ENCODE peak calls at places on chromosome 15, in five cellular contexts. X is fibroblast of pulmonary artery, F is cardiac fibroblast, R is GM20000, T is upper lobe of left lung. Z is an unnamed sample.

GRCh38 chr15:28887344-28888174 is 1.8 kb downstream of the APBA2 start:
- DNase-seq in X (no peak), F (no peak), R (no peak), T (no peak), Z (no peak)

GRCh38 chr15:45855210-45855906 is 220.5 kb downstream of the SQOR start:
- DNase-seq in X (no peak), F (no peak), R (no peak), T (peak; percentile 45), Z (no peak)

GRCh38 chr15:99692825-99693224 is 40.4 kb downstream of the LYSMD4 start:
- DNase-seq in X (no peak), F (no peak), R (no peak), T (no peak), Z (no peak)

GRCh38 chr15:65184305-65184943 is 718 bp downstream of the CLPX start:
- DNase-seq in X (peak; percentile 58), F (peak; percentile 54), R (peak; percentile 57), T (peak; percentile 78), Z (peak; percentile 47)

GRCh38 chr15:96122077-96123027 is 208.1 kb upstream of the NR2F2 start:
- DNase-seq in X (no peak), F (no peak), R (no peak), T (no peak), Z (no peak)

GRCh38 chr15:75346796-75347221 is at the start of gene NEIL1:
- DNase-seq in X (no peak), F (peak; percentile 14), R (no peak), T (peak; percentile 34), Z (no peak)

GRCh38 chr15:44593042-44593736 is 56.2 kb downstream of the EIF3J start:
- DNase-seq in X (peak; percentile 44), F (peak; percentile 31), R (no peak), T (no peak), Z (no peak)

GRCh38 chr15:98126326-98127090 is 166.0 kb downstream of the ARRDC4 start:
- DNase-seq in X (no peak), F (no peak), R (no peak), T (no peak), Z (no peak)

GRCh38 chr15:97346221-97346620 is 614.3 kb upstream of the ARRDC4 start:
- DNase-seq in X (no peak), F (no peak), R (no peak), T (no peak), Z (no peak)

GRCh38 chr15:91268510-91268909 is 168.5 kb downstream of the SV2B start:
- DNase-seq in X (no peak), F (no peak), R (no peak), T (no peak), Z (no peak)

GRCh38 chr15:37981781-37982180 is 47.3 kb downstream of the TMCO5A start:
- DNase-seq in X (peak; percentile 68), F (peak; percentile 59), R (no peak), T (no peak), Z (no peak)

GRCh38 chr15:52765779-52766178 is 24.4 kb downstream of the ONECUT1 start:
- DNase-seq in X (peak; percentile 11), F (peak; percentile 5), R (no peak), T (no peak), Z (no peak)

GRCh38 chr15:33243393-33243792 is 48.9 kb upstream of the FMN1 start:
- DNase-seq in X (no peak), F (no peak), R (no peak), T (no peak), Z (no peak)

GRCh38 chr15:54564142-54564541 is 585.9 kb downstream of the UNC13C start:
- DNase-seq in X (no peak), F (no peak), R (no peak), T (no peak), Z (no peak)

GRCh38 chr15:54560417-54560816 is 582.2 kb downstream of the UNC13C start:
- DNase-seq in X (no peak), F (no peak), R (no peak), T (no peak), Z (no peak)

GRCh38 chr15:54556231-54556630 is 578.0 kb downstream of the UNC13C start:
- DNase-seq in X (no peak), F (no peak), R (no peak), T (no peak), Z (no peak)

GRCh38 chr15:54559405-54560064 is 581.3 kb downstream of the UNC13C start:
- DNase-seq in X (no peak), F (no peak), R (no peak), T (no peak), Z (no peak)
- TF ChIP-seq CTCF in X (no peak), F (no peak), R (no peak), T (no peak), Z (no peak)

GRCh38 chr15:87762110-87762509 is 494.4 kb downstream of the NTRK3 start:
- DNase-seq in X (peak; percentile 47), F (peak; percentile 40), R (no peak), T (no peak), Z (no peak)
- TF ChIP-seq CTCF in X (no peak), F (no peak), R (no peak), T (no peak), Z (no peak)

DNA sequence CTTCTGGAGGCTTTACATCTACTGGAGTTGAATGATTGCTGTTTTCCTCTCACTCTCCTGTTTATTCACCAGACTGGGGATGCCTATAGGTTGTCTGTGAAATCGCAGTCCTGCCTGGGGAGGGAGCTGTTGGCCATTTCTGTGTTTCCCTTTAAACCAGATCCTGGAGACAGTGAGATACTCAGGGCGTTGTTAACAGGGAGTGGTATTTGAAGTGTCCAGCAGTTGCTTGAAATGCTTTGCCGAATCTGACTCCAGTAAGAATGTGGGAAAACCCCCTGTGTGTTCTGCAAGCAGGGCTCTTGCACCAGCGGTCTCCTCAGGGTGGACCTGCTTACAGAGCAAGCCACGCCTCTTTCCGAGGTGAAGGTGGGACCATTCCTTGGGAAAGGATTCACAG is 4.3 kb upstream of the LRRK1 start:
- DNase-seq in X (peak; percentile 32), F (no peak), R (no peak), T (peak; percentile 80), Z (no peak)
- TF ChIP-seq CTCF in X (no peak), F (peak; percentile 9), R (no peak), T (peak; percentile 13), Z (no peak)

DNA sequence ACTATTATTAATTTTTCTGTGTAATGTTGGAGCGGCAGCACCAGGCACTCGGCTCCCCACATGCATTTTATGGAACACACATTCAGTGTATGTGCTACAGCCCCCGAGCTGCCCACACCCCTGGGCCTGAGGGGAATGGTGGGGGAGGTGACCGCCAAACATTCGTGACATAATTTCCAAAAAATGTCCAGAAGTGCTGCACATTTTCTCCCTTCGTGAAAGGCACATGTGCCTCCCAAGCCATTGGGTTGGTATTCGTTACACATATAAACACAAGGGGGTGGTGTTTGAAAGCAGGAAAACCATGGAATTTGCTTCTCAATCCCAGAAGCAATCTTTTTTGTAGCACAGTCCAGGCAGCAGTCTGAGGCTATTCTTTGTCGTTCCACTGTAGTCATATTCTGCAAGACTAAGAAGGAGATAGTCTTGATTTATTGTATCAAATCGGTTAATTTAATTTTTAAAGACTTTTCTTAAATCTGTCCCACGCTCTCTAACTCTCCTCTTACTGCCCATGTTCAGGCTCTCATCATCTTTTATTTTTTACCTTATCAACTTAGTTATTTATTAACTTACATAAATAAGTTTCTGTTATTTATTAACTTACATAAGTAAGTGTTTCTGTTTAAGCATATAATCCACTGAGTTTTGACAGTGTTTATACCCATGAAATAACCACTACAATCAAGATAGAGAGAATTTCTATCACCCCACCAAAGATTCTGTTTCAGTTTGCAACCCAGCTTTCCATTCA is 39.2 kb upstream of the POLR2M start:
- DNase-seq in X (peak; percentile 83), F (peak; percentile 83), R (no peak), T (no peak), Z (no peak)
- TF ChIP-seq CTCF in X (peak; percentile 71), F (peak; percentile 50), R (no peak), T (peak; percentile 26), Z (no peak)

DNA sequence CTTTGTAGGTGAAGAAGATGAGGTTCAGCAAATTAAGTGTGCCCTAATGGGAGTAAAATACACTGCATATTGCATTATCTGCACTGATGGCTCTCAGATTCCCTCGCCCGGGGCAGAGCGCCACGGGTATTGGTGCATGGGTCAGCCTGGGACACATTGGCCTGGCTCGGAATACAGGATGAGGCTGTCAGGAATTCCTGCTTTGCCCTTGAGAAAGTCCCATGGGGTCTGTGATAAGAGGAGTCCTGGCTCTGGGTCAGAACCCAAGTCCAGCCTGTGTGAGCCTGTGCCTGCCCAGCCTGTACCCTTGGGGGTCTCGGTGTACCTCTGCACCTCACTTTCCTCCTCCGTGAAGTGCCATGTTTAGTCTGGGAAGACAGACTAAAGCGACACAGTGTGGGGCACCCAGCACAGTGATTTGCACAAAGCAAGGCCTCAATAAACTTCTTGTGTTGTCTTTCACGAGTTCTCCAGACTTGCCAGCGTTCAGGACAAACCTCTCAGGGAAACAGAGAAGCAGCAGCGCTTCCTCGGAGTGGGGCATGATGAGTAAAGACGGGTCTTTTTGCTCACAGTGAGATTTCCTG is 107.6 kb downstream of the LRRK1 start:
- DNase-seq in X (no peak), F (peak; percentile 20), R (no peak), T (no peak), Z (no peak)
- TF ChIP-seq CTCF in X (no peak), F (no peak), R (no peak), T (no peak), Z (no peak)

DNA sequence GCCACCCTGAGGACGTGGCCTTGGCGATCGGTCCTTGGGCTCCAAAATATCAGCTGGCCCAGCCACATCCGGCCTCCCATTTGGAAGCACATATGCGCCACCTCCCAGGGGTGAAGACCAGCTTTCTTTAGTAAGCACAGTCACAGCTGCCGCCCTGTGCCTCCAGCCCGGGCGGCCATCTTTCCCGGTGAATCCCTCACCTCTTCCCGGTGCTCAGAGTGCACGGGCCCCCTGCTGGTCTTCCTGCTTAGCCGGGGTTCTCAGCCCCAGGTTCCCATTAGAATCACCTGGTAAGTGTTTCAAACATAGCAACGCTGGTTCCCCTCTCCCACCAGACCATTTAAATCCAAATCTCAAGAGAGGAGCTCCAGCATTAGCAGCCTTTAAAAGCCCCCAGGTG is 232.2 kb downstream of the VPS13C start:
- DNase-seq in X (no peak), F (no peak), R (no peak), T (no peak), Z (no peak)
- TF ChIP-seq CTCF in X (no peak), F (peak; percentile 10), R (no peak), T (no peak), Z (no peak)

GRCh38 chr15:79640206-79640605 is 208.1 kb downstream of the MINAR1 start:
- DNase-seq in X (peak; percentile 79), F (peak; percentile 75), R (no peak), T (no peak), Z (no peak)
- TF ChIP-seq CTCF in X (no peak), F (no peak), R (no peak), T (no peak), Z (no peak)

GRCh38 chr15:73992594-73992898 is 451 bp upstream of the STOML1 start:
- DNase-seq in X (no peak), F (no peak), R (no peak), T (no peak), Z (no peak)
- TF ChIP-seq CTCF in X (no peak), F (no peak), R (no peak), T (peak; percentile 7), Z (no peak)

DNA sequence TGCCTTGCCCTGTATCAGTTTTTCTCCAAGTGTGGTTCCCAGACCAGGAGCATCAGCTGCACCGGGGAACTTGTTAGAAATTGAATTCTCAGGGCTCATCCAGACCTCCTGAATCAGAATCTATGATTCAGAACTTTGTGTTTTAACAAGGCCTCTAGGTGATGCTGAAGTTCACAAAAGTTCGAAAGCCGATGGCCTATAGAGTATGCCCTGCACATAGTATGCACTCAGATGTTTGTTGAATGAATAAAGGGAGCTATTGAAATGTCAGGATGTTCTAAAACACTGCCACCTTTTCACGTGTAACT is 666 bp upstream of the LARP6 start:
- DNase-seq in X (peak; percentile 46), F (peak; percentile 49), R (no peak), T (no peak), Z (peak; percentile 48)
- TF ChIP-seq CTCF in X (no peak), F (peak; percentile 18), R (no peak), T (no peak), Z (peak; percentile 15)

GRCh38 chr15:40930430-40931299 is 1.5 kb downstream of the DLL4 start:
- DNase-seq in X (peak; percentile 54), F (peak; percentile 42), R (peak; percentile 83), T (peak; percentile 54), Z (peak; percentile 84)
- TF ChIP-seq CTCF in X (peak; percentile 46), F (peak; percentile 41), R (peak; percentile 81), T (peak; percentile 48), Z (peak; percentile 93)